ENCODE peak calls at places on chromosome 17, in four cellular contexts. One of them, this sample, is unnamed.

GRCh38 chr17:6408271-6408670 is 26.6 kb downstream of the AIPL1 start:
- DNase-seq in naive thymus-derived CD4-positive, alpha-beta T cell: no peak
- DNase-seq in A549: no peak
- DNase-seq in heart left ventricle: no peak
- DNase-seq in this sample: no peak

GRCh38 chr17:73419896-73420295 is 108.1 kb upstream of the CDC42EP4 start:
- DNase-seq in naive thymus-derived CD4-positive, alpha-beta T cell: no peak
- DNase-seq in A549: no peak
- DNase-seq in heart left ventricle: no peak
- DNase-seq in this sample: no peak

GRCh38 chr17:78266231-78266631 is 34.8 kb downstream of the TMEM235 start:
- DNase-seq in naive thymus-derived CD4-positive, alpha-beta T cell: no peak
- DNase-seq in A549: no peak
- DNase-seq in heart left ventricle: no peak
- DNase-seq in this sample: no peak

GRCh38 chr17:78227455-78227916 is 3.9 kb upstream of the TMEM235 start:
- DNase-seq in naive thymus-derived CD4-positive, alpha-beta T cell: no peak
- DNase-seq in A549: no peak
- DNase-seq in heart left ventricle: no peak
- DNase-seq in this sample: no peak

GRCh38 chr17:58530655-58531054 is 16.2 kb upstream of the MTMR4 start:
- DNase-seq in naive thymus-derived CD4-positive, alpha-beta T cell: no peak
- DNase-seq in A549: no peak
- DNase-seq in heart left ventricle: no peak
- DNase-seq in this sample: no peak

GRCh38 chr17:34163681-34164080 is 91.4 kb upstream of the CCL2 start:
- DNase-seq in naive thymus-derived CD4-positive, alpha-beta T cell: no peak
- DNase-seq in A549: peak; percentile 23
- DNase-seq in heart left ventricle: no peak
- DNase-seq in this sample: no peak

GRCh38 chr17:33142703-33143299 is 150.3 kb downstream of the ASIC2 start:
- DNase-seq in naive thymus-derived CD4-positive, alpha-beta T cell: no peak
- DNase-seq in A549: no peak
- DNase-seq in heart left ventricle: no peak
- DNase-seq in this sample: peak; percentile 13

GRCh38 chr17:65389426-65389825 is 172.0 kb downstream of the AXIN2 start:
- DNase-seq in naive thymus-derived CD4-positive, alpha-beta T cell: no peak
- DNase-seq in A549: no peak
- DNase-seq in heart left ventricle: no peak
- DNase-seq in this sample: no peak

GRCh38 chr17:34797724-34798123 is 163.5 kb downstream of the CCT6B start:
- DNase-seq in naive thymus-derived CD4-positive, alpha-beta T cell: no peak
- DNase-seq in A549: peak; percentile 31
- DNase-seq in heart left ventricle: no peak
- DNase-seq in this sample: peak; percentile 7

GRCh38 chr17:81923302-81924260 is 4.0 kb downstream of the MAFG start:
- DNase-seq in naive thymus-derived CD4-positive, alpha-beta T cell: no peak
- DNase-seq in A549: peak; percentile 83
- DNase-seq in heart left ventricle: peak; percentile 67
- DNase-seq in this sample: no peak

GRCh38 chr17:10243905-10244844 is 45.8 kb upstream of the GAS7 start:
- DNase-seq in naive thymus-derived CD4-positive, alpha-beta T cell: no peak
- DNase-seq in A549: no peak
- DNase-seq in heart left ventricle: no peak
- DNase-seq in this sample: no peak

GRCh38 chr17:80899402-80900268 is 92.0 kb upstream of the CHMP6 start:
- DNase-seq in naive thymus-derived CD4-positive, alpha-beta T cell: peak; percentile 56
- DNase-seq in A549: peak; percentile 70
- DNase-seq in heart left ventricle: no peak
- DNase-seq in this sample: peak; percentile 45

GRCh38 chr17:62321451-62321850 is 58.9 kb upstream of the EFCAB3 start:
- DNase-seq in naive thymus-derived CD4-positive, alpha-beta T cell: no peak
- DNase-seq in A549: no peak
- DNase-seq in heart left ventricle: no peak
- DNase-seq in this sample: no peak

GRCh38 chr17:2022647-2023046 is 2.5 kb downstream of the RTN4RL1 start:
- DNase-seq in naive thymus-derived CD4-positive, alpha-beta T cell: no peak
- DNase-seq in A549: no peak
- DNase-seq in heart left ventricle: no peak
- DNase-seq in this sample: no peak

GRCh38 chr17:22510504-22510903 is 818.2 kb downstream of the KCNJ18 start:
- DNase-seq in naive thymus-derived CD4-positive, alpha-beta T cell: no peak
- DNase-seq in A549: no peak
- DNase-seq in heart left ventricle: no peak
- DNase-seq in this sample: no peak

GRCh38 chr17:45231481-45232116 is 9.9 kb downstream of the FMNL1 start:
- DNase-seq in naive thymus-derived CD4-positive, alpha-beta T cell: no peak
- DNase-seq in A549: peak; percentile 94
- DNase-seq in heart left ventricle: no peak
- DNase-seq in this sample: peak; percentile 51

GRCh38 chr17:47239663-47240374 is 13.8 kb upstream of the ITGB3 start:
- DNase-seq in naive thymus-derived CD4-positive, alpha-beta T cell: no peak
- DNase-seq in A549: peak; percentile 50
- DNase-seq in heart left ventricle: peak; percentile 86
- DNase-seq in this sample: peak; percentile 43

GRCh38 chr17:1693339-1693738 is 8.7 kb upstream of the PRPF8 start:
- DNase-seq in naive thymus-derived CD4-positive, alpha-beta T cell: no peak
- DNase-seq in A549: no peak
- DNase-seq in heart left ventricle: no peak
- DNase-seq in this sample: no peak

GRCh38 chr17:80743181-80743771 is 198.6 kb downstream of the RPTOR start:
- DNase-seq in naive thymus-derived CD4-positive, alpha-beta T cell: peak; percentile 74
- DNase-seq in A549: no peak
- DNase-seq in heart left ventricle: no peak
- DNase-seq in this sample: no peak

GRCh38 chr17:73657473-73658116 is 13.3 kb upstream of the SDK2 start:
- DNase-seq in naive thymus-derived CD4-positive, alpha-beta T cell: no peak
- DNase-seq in A549: peak; percentile 70
- DNase-seq in heart left ventricle: no peak
- DNase-seq in this sample: peak; percentile 54

GRCh38 chr17:49866882-49867413 is 19.1 kb upstream of the TAC4 start:
- DNase-seq in naive thymus-derived CD4-positive, alpha-beta T cell: no peak
- DNase-seq in A549: no peak
- DNase-seq in heart left ventricle: no peak
- DNase-seq in this sample: no peak
- H3K4me1 ChIP-seq in naive thymus-derived CD4-positive, alpha-beta T cell: no peaks in the 10 kb centered on the region
- H3K4me1 ChIP-seq in A549: no peaks in the 10 kb centered on the region
- H3K4me1 ChIP-seq in heart left ventricle: no peaks in the 10 kb centered on the region
- H3K4me1 ChIP-seq in this sample: no peaks in the 10 kb centered on the region

DNA sequence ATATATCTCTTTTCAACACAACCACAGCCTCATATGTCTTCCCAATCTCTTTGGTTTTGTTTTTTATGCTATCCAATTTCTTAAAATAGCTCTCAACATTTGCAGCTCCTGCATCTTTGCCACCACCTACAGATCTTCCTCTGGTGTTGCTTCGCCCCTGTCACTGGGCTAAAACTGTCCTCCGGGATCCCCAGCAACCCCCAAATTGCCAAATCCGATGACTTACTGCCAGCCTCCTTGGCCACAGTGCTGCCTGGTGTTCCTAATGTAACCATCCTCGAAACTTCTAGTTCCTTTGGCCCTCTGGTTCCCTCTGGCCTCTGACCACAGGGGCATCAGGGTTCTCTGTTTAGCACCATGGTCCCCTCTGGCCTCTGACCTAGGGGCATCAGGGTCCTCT is 70.8 kb downstream of the ELAC2 start:
- DNase-seq in naive thymus-derived CD4-positive, alpha-beta T cell: no peak
- DNase-seq in A549: no peak
- DNase-seq in heart left ventricle: no peak
- DNase-seq in this sample: no peak
- H3K4me1 ChIP-seq in naive thymus-derived CD4-positive, alpha-beta T cell: no peaks in the 10 kb centered on the region
- H3K4me1 ChIP-seq in A549: no peaks in the 10 kb centered on the region
- H3K4me1 ChIP-seq in heart left ventricle: no peaks in the 10 kb centered on the region
- H3K4me1 ChIP-seq in this sample: no peaks in the 10 kb centered on the region

GRCh38 chr17:4427505-4427904 is 6.2 kb upstream of the SPNS3 start:
- DNase-seq in naive thymus-derived CD4-positive, alpha-beta T cell: no peak
- DNase-seq in A549: no peak
- DNase-seq in heart left ventricle: no peak
- DNase-seq in this sample: peak; percentile 54
- H3K4me1 ChIP-seq in naive thymus-derived CD4-positive, alpha-beta T cell: no peaks in the 10 kb centered on the region
- H3K4me1 ChIP-seq in A549: no peaks in the 10 kb centered on the region
- H3K4me1 ChIP-seq in heart left ventricle: no peaks in the 10 kb centered on the region
- H3K4me1 ChIP-seq in this sample: peaks cover 49% of the 10 kb centered on the region

GRCh38 chr17:40106760-40107265 is 6.4 kb upstream of the NR1D1 start:
- DNase-seq in naive thymus-derived CD4-positive, alpha-beta T cell: no peak
- DNase-seq in A549: no peak
- DNase-seq in heart left ventricle: peak; percentile 65
- DNase-seq in this sample: no peak
- H3K4me1 ChIP-seq in naive thymus-derived CD4-positive, alpha-beta T cell: peaks cover 84% of the 10 kb centered on the region
- H3K4me1 ChIP-seq in A549: peaks cover 63% of the 10 kb centered on the region
- H3K4me1 ChIP-seq in heart left ventricle: peaks cover 82% of the 10 kb centered on the region
- H3K4me1 ChIP-seq in this sample: peaks cover 35% of the 10 kb centered on the region

GRCh38 chr17:39926588-39927100 is 757 bp downstream of the ORMDL3 start:
- DNase-seq in naive thymus-derived CD4-positive, alpha-beta T cell: peak; percentile 60
- DNase-seq in A549: peak; percentile 62
- DNase-seq in heart left ventricle: peak; percentile 33
- DNase-seq in this sample: peak; percentile 72

GRCh38 chr17:39928868-39929651 is 1.5 kb downstream of the LRRC3C start:
- DNase-seq in naive thymus-derived CD4-positive, alpha-beta T cell: no peak
- DNase-seq in A549: peak; percentile 65
- DNase-seq in heart left ventricle: no peak
- DNase-seq in this sample: no peak

GRCh38 chr17:39927101-39927927 is at the start of the genes LRRC3C and ORMDL3:
- DNase-seq in naive thymus-derived CD4-positive, alpha-beta T cell: peak; percentile 86
- DNase-seq in A549: peak; percentile 87
- DNase-seq in heart left ventricle: peak; percentile 95
- DNase-seq in this sample: peak; percentile 93

GRCh38 chr17:39929657-39930407 is 2.3 kb downstream of the LRRC3C start:
- DNase-seq in naive thymus-derived CD4-positive, alpha-beta T cell: no peak
- DNase-seq in A549: peak; percentile 36
- DNase-seq in heart left ventricle: no peak
- DNase-seq in this sample: no peak

DNA sequence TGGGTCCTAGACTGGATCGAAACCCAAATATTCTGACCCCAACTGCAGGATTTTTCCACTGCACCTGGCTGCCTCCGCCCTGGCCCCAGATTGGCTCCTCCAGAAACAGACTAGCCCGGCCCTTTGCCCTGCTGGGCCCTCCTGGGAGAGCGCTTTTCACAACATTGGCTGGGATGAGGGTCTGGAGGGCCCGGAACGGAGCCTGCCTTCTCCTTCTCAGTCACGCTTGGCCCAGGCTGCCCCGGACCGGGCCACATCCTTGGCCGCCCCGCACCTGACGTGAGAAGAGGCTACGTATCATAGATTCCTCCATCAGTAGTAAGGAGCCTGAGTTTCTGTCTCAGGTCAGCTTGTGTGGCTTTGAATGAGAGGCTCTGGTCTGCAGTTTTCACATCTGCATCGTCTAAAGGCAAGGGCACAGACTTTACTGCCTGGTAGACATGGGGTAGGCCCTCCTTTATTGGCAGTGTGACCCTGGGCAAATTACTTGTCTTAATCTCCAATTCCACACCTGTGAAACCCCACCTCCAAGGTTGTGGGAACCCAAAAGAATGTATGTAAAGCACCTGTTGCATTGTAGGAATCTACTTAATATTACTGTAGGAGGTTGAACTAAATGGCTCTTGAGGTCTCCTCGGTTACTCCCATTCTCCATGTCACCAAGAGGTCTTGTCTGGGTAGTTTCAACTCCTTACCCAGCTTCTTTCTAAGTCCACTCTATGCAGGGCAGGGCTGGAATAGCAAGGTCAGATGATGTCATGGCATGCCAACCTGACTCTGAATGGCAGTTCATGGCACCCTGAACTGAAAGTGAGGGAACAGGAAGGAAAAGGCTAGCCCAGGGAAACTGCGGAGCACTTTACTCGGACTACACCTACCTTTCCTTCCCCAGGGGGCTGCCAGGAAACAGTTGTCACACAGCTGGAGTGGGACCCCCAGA is 666 bp downstream of the LRRC3C start:
- DNase-seq in naive thymus-derived CD4-positive, alpha-beta T cell: no peak
- DNase-seq in A549: peak; percentile 42
- DNase-seq in heart left ventricle: peak; percentile 43
- DNase-seq in this sample: no peak
- H3K4me1 ChIP-seq in naive thymus-derived CD4-positive, alpha-beta T cell: peaks cover 40% of the 10 kb centered on the region
- H3K4me1 ChIP-seq in A549: peaks cover 41% of the 10 kb centered on the region
- H3K4me1 ChIP-seq in heart left ventricle: peaks cover 25% of the 10 kb centered on the region
- H3K4me1 ChIP-seq in this sample: peaks cover 40% of the 10 kb centered on the region

GRCh38 chr17:42406602-42407288 is 16.3 kb downstream of the CAVIN1 start:
- DNase-seq in naive thymus-derived CD4-positive, alpha-beta T cell: no peak
- DNase-seq in A549: no peak
- DNase-seq in heart left ventricle: peak; percentile 30
- DNase-seq in this sample: no peak
- H3K4me1 ChIP-seq in naive thymus-derived CD4-positive, alpha-beta T cell: peaks cover 4% of the 10 kb centered on the region
- H3K4me1 ChIP-seq in A549: peaks cover 80% of the 10 kb centered on the region
- H3K4me1 ChIP-seq in heart left ventricle: peaks cover 62% of the 10 kb centered on the region
- H3K4me1 ChIP-seq in this sample: peaks cover 15% of the 10 kb centered on the region